ENCODE peak calls at places on chromosomes 1 and 21, in eight cellular contexts. One of them, this sample, is unnamed.
A peak's percentile ranks its signal among the peaks of the same experiment; 100 is the strongest.

GRCh38 chr21:45280969-45281368 is 6.7 kb downstream of the POFUT2 start:
- DNase-seq in endothelial cell of umbilical vein: no peak
- DNase-seq in transverse colon: no peak
- DNase-seq in mammary epithelial cell: no peak
- DNase-seq in CD8-positive, alpha-beta T cell: no peak
- DNase-seq in ascending aorta: peak; percentile 50
- DNase-seq in upper lobe of right lung: peak; percentile 19
- DNase-seq in bronchial epithelial cell: no peak
- DNase-seq in this sample: no peak

GRCh38 chr1:43549921-43550597 is 19.4 kb downstream of the PTPRF start:
- DNase-seq in bronchial epithelial cell: peak; percentile 96
- DNase-seq in transverse colon: peak; percentile 92
- DNase-seq in mammary epithelial cell: peak; percentile 96
- DNase-seq in endothelial cell of umbilical vein: no peak
- DNase-seq in upper lobe of right lung: peak; percentile 94
- DNase-seq in CD8-positive, alpha-beta T cell: no peak
- DNase-seq in ascending aorta: no peak
- DNase-seq in this sample: no peak

GRCh38 chr1:3293563-3294080 is 160.8 kb upstream of the ARHGEF16 start:
- DNase-seq in mammary epithelial cell: no peak
- DNase-seq in CD8-positive, alpha-beta T cell: no peak
- DNase-seq in ascending aorta: no peak
- DNase-seq in bronchial epithelial cell: no peak
- DNase-seq in endothelial cell of umbilical vein: no peak
- DNase-seq in transverse colon: no peak
- DNase-seq in upper lobe of right lung: no peak
- DNase-seq in this sample: no peak

GRCh38 chr1:109468903-109469302 is 2.6 kb downstream of the SYPL2 start:
- DNase-seq in upper lobe of right lung: no peak
- DNase-seq in transverse colon: no peak
- DNase-seq in endothelial cell of umbilical vein: no peak
- DNase-seq in bronchial epithelial cell: no peak
- DNase-seq in ascending aorta: no peak
- DNase-seq in mammary epithelial cell: no peak
- DNase-seq in CD8-positive, alpha-beta T cell: no peak
- DNase-seq in this sample: no peak

GRCh38 chr1:172219966-172220365 is 200.5 kb upstream of the C1orf105 start:
- DNase-seq in CD8-positive, alpha-beta T cell: no peak
- DNase-seq in bronchial epithelial cell: no peak
- DNase-seq in ascending aorta: no peak
- DNase-seq in mammary epithelial cell: no peak
- DNase-seq in transverse colon: no peak
- DNase-seq in endothelial cell of umbilical vein: no peak
- DNase-seq in upper lobe of right lung: no peak
- DNase-seq in this sample: no peak

GRCh38 chr1:19764848-19765247 is 34.9 kb downstream of the TMCO4 start:
- DNase-seq in mammary epithelial cell: no peak
- DNase-seq in upper lobe of right lung: no peak
- DNase-seq in bronchial epithelial cell: peak; percentile 61
- DNase-seq in ascending aorta: no peak
- DNase-seq in endothelial cell of umbilical vein: no peak
- DNase-seq in CD8-positive, alpha-beta T cell: no peak
- DNase-seq in transverse colon: no peak
- DNase-seq in this sample: no peak

GRCh38 chr21:45324430-45325205 is 36.9 kb upstream of the POFUT2 start:
- DNase-seq in ascending aorta: no peak
- DNase-seq in CD8-positive, alpha-beta T cell: no peak
- DNase-seq in upper lobe of right lung: peak; percentile 67
- DNase-seq in mammary epithelial cell: no peak
- DNase-seq in bronchial epithelial cell: no peak
- DNase-seq in endothelial cell of umbilical vein: no peak
- DNase-seq in transverse colon: no peak
- DNase-seq in this sample: no peak

GRCh38 chr1:83113686-83114085 is 885.2 kb downstream of the TTLL7 start:
- DNase-seq in CD8-positive, alpha-beta T cell: no peak
- DNase-seq in transverse colon: no peak
- DNase-seq in endothelial cell of umbilical vein: no peak
- DNase-seq in bronchial epithelial cell: no peak
- DNase-seq in ascending aorta: no peak
- DNase-seq in mammary epithelial cell: no peak
- DNase-seq in upper lobe of right lung: no peak
- DNase-seq in this sample: no peak

GRCh38 chr1:47991187-47991586 is 6.0 kb downstream of the TRABD2B start:
- DNase-seq in endothelial cell of umbilical vein: no peak
- DNase-seq in upper lobe of right lung: no peak
- DNase-seq in CD8-positive, alpha-beta T cell: no peak
- DNase-seq in transverse colon: no peak
- DNase-seq in mammary epithelial cell: peak; percentile 63
- DNase-seq in bronchial epithelial cell: peak; percentile 82
- DNase-seq in ascending aorta: no peak
- DNase-seq in this sample: no peak

GRCh38 chr1:213082778-213083445 is 31.9 kb downstream of the RPS6KC1 start:
- DNase-seq in upper lobe of right lung: no peak
- DNase-seq in transverse colon: no peak
- DNase-seq in CD8-positive, alpha-beta T cell: no peak
- DNase-seq in mammary epithelial cell: peak; percentile 52
- DNase-seq in bronchial epithelial cell: peak; percentile 30
- DNase-seq in ascending aorta: no peak
- DNase-seq in endothelial cell of umbilical vein: no peak
- DNase-seq in this sample: no peak

GRCh38 chr1:162612606-162613400 is 19.5 kb upstream of the DDR2 start:
- DNase-seq in upper lobe of right lung: no peak
- DNase-seq in CD8-positive, alpha-beta T cell: no peak
- DNase-seq in mammary epithelial cell: no peak
- DNase-seq in transverse colon: no peak
- DNase-seq in endothelial cell of umbilical vein: peak; percentile 33
- DNase-seq in ascending aorta: no peak
- DNase-seq in bronchial epithelial cell: no peak
- DNase-seq in this sample: no peak

GRCh38 chr1:200154069-200154767 is 126.7 kb downstream of the NR5A2 start:
- DNase-seq in endothelial cell of umbilical vein: peak; percentile 94
- DNase-seq in bronchial epithelial cell: peak; percentile 79
- DNase-seq in mammary epithelial cell: peak; percentile 23
- DNase-seq in CD8-positive, alpha-beta T cell: peak; percentile 44
- DNase-seq in ascending aorta: no peak
- DNase-seq in upper lobe of right lung: no peak
- DNase-seq in transverse colon: peak; percentile 17
- DNase-seq in this sample: no peak

GRCh38 chr1:160708821-160709220 is 2.8 kb downstream of the CD48 start:
- DNase-seq in ascending aorta: no peak
- DNase-seq in mammary epithelial cell: no peak
- DNase-seq in endothelial cell of umbilical vein: no peak
- DNase-seq in transverse colon: no peak
- DNase-seq in bronchial epithelial cell: no peak
- DNase-seq in upper lobe of right lung: no peak
- DNase-seq in CD8-positive, alpha-beta T cell: no peak
- DNase-seq in this sample: no peak

GRCh38 chr1:244011251-244011650 is 39.8 kb upstream of the ZBTB18 start:
- DNase-seq in CD8-positive, alpha-beta T cell: no peak
- DNase-seq in ascending aorta: no peak
- DNase-seq in bronchial epithelial cell: no peak
- DNase-seq in upper lobe of right lung: no peak
- DNase-seq in mammary epithelial cell: no peak
- DNase-seq in transverse colon: no peak
- DNase-seq in endothelial cell of umbilical vein: peak; percentile 77
- DNase-seq in this sample: peak; percentile 2

GRCh38 chr21:42850866-42851391 is 28.4 kb downstream of the WDR4 start:
- DNase-seq in mammary epithelial cell: no peak
- DNase-seq in bronchial epithelial cell: no peak
- DNase-seq in endothelial cell of umbilical vein: no peak
- DNase-seq in upper lobe of right lung: peak; percentile 72
- DNase-seq in CD8-positive, alpha-beta T cell: no peak
- DNase-seq in ascending aorta: no peak
- DNase-seq in transverse colon: no peak
- DNase-seq in this sample: no peak

GRCh38 chr1:61474963-61475362 is 250.0 kb downstream of the TM2D1 start:
- DNase-seq in upper lobe of right lung: no peak
- DNase-seq in bronchial epithelial cell: no peak
- DNase-seq in ascending aorta: no peak
- DNase-seq in CD8-positive, alpha-beta T cell: no peak
- DNase-seq in mammary epithelial cell: no peak
- DNase-seq in transverse colon: no peak
- DNase-seq in endothelial cell of umbilical vein: no peak
- DNase-seq in this sample: no peak

GRCh38 chr1:52825868-52826267 is 16.7 kb upstream of the ZYG11A start:
- DNase-seq in upper lobe of right lung: no peak
- DNase-seq in endothelial cell of umbilical vein: peak; percentile 25
- DNase-seq in ascending aorta: no peak
- DNase-seq in mammary epithelial cell: no peak
- DNase-seq in transverse colon: no peak
- DNase-seq in CD8-positive, alpha-beta T cell: no peak
- DNase-seq in bronchial epithelial cell: peak; percentile 34
- DNase-seq in this sample: no peak

GRCh38 chr1:26067432-26067911 is at the start of gene TRIM63:
- DNase-seq in bronchial epithelial cell: no peak
- DNase-seq in ascending aorta: no peak
- DNase-seq in upper lobe of right lung: no peak
- DNase-seq in transverse colon: no peak
- DNase-seq in mammary epithelial cell: no peak
- DNase-seq in endothelial cell of umbilical vein: no peak
- DNase-seq in CD8-positive, alpha-beta T cell: no peak
- DNase-seq in this sample: no peak
- H3K4me3 ChIP-seq in bronchial epithelial cell: no peak within 1 kb of the TSS
- H3K4me3 ChIP-seq in ascending aorta: no peak within 1 kb of the TSS
- H3K4me3 ChIP-seq in upper lobe of right lung: no peak within 1 kb of the TSS
- H3K4me3 ChIP-seq in transverse colon: no peak within 1 kb of the TSS
- H3K4me3 ChIP-seq in mammary epithelial cell: no peak within 1 kb of the TSS
- H3K4me3 ChIP-seq in endothelial cell of umbilical vein: no peak within 1 kb of the TSS
- H3K4me3 ChIP-seq in CD8-positive, alpha-beta T cell: no peak within 1 kb of the TSS
- H3K4me3 ChIP-seq in this sample: no peak within 1 kb of the TSS

GRCh38 chr1:30374400-30375070 is 348.9 kb downstream of the MATN1 start:
- DNase-seq in transverse colon: no peak
- DNase-seq in mammary epithelial cell: no peak
- DNase-seq in upper lobe of right lung: peak; percentile 47
- DNase-seq in endothelial cell of umbilical vein: no peak
- DNase-seq in bronchial epithelial cell: no peak
- DNase-seq in ascending aorta: peak; percentile 46
- DNase-seq in CD8-positive, alpha-beta T cell: no peak
- DNase-seq in this sample: no peak

GRCh38 chr1:30375156-30375555 is 348.2 kb downstream of the MATN1 start:
- DNase-seq in ascending aorta: no peak
- DNase-seq in endothelial cell of umbilical vein: no peak
- DNase-seq in bronchial epithelial cell: no peak
- DNase-seq in mammary epithelial cell: no peak
- DNase-seq in CD8-positive, alpha-beta T cell: no peak
- DNase-seq in upper lobe of right lung: peak; percentile 36
- DNase-seq in transverse colon: no peak
- DNase-seq in this sample: no peak

GRCh38 chr1:30372792-30373433 is 350.5 kb downstream of the MATN1 start:
- DNase-seq in CD8-positive, alpha-beta T cell: no peak
- DNase-seq in bronchial epithelial cell: no peak
- DNase-seq in upper lobe of right lung: no peak
- DNase-seq in endothelial cell of umbilical vein: no peak
- DNase-seq in transverse colon: no peak
- DNase-seq in mammary epithelial cell: peak; percentile 11
- DNase-seq in ascending aorta: no peak
- DNase-seq in this sample: no peak

GRCh38 chr1:30371888-30372791 is 351.2 kb downstream of the MATN1 start:
- DNase-seq in transverse colon: no peak
- DNase-seq in endothelial cell of umbilical vein: no peak
- DNase-seq in bronchial epithelial cell: no peak
- DNase-seq in mammary epithelial cell: no peak
- DNase-seq in ascending aorta: no peak
- DNase-seq in CD8-positive, alpha-beta T cell: no peak
- DNase-seq in upper lobe of right lung: no peak
- DNase-seq in this sample: no peak

DNA sequence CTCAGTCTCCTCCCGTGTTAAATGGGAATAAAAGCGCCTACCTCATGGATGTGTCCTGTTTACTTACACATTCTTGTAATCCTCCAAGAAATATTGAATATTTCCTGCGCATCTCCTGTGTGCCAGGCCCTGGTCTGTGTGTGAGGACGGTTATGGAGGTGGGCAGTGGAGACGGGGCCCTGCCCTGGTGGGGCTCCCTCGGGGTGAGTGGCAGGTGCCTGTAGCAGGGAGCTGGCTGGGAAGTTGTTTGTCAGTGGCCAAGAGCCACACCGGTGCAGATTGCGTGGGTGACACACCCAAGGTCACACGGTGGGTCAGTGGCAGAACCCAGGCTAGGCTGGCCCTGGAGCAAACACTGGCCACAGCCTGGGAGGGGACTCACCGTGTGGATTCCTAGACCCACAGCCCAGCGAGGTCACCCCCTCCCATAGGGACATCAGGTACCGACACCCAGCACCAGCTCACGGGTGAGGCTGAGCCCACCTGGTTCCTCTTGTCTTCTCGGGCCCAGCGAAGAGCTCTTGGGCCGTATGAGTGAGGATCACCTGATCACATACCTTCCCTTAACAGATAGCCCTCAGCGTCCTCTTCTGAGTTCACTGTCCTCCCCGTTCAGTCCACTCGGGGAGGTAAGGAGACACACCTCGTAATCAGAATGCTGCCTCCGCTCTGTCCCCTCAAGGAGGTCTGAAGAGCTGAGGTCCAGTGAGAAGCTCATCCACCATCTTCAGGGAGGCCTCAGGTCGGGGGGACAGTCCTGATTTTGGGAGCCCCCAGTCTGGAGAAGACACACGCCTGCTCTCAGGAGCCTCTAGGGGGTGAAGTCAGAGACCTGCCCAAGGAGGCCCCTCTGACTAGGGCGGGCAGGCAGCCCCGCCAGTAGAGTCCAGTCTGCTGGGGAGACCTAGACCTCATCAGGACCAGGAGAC is 349.6 kb downstream of the MATN1 start:
- DNase-seq in mammary epithelial cell: no peak
- DNase-seq in transverse colon: no peak
- DNase-seq in ascending aorta: no peak
- DNase-seq in endothelial cell of umbilical vein: no peak
- DNase-seq in bronchial epithelial cell: no peak
- DNase-seq in CD8-positive, alpha-beta T cell: no peak
- DNase-seq in upper lobe of right lung: peak; percentile 47
- DNase-seq in this sample: no peak
- TF ChIP-seq CTCF in mammary epithelial cell: no peak
- TF ChIP-seq CTCF in transverse colon: no peak
- TF ChIP-seq CTCF in ascending aorta: no peak
- TF ChIP-seq CTCF in endothelial cell of umbilical vein: no peak
- TF ChIP-seq CTCF in bronchial epithelial cell: no peak
- TF ChIP-seq CTCF in CD8-positive, alpha-beta T cell: no peak
- TF ChIP-seq CTCF in upper lobe of right lung: no peak
- TF ChIP-seq CTCF in this sample: no peak

GRCh38 chr1:117964290-117965038 is 34.9 kb downstream of the WDR3 start:
- DNase-seq in endothelial cell of umbilical vein: peak; percentile 50
- DNase-seq in transverse colon: no peak
- DNase-seq in upper lobe of right lung: no peak
- DNase-seq in ascending aorta: no peak
- DNase-seq in mammary epithelial cell: no peak
- DNase-seq in bronchial epithelial cell: no peak
- DNase-seq in CD8-positive, alpha-beta T cell: no peak
- DNase-seq in this sample: no peak

GRCh38 chr1:117959364-117959763 is 29.8 kb downstream of the WDR3 start:
- DNase-seq in upper lobe of right lung: no peak
- DNase-seq in mammary epithelial cell: no peak
- DNase-seq in endothelial cell of umbilical vein: no peak
- DNase-seq in ascending aorta: no peak
- DNase-seq in CD8-positive, alpha-beta T cell: no peak
- DNase-seq in transverse colon: no peak
- DNase-seq in bronchial epithelial cell: no peak
- DNase-seq in this sample: peak; percentile 43
- H3K36me3 ChIP-seq in upper lobe of right lung: peaks cover 72% of the 10 kb centered on the region
- H3K36me3 ChIP-seq in mammary epithelial cell: peaks cover 43% of the 10 kb centered on the region
- H3K36me3 ChIP-seq in endothelial cell of umbilical vein: peaks cover 4% of the 10 kb centered on the region
- H3K36me3 ChIP-seq in ascending aorta: peaks cover 40% of the 10 kb centered on the region
- H3K36me3 ChIP-seq in CD8-positive, alpha-beta T cell: peaks cover 25% of the 10 kb centered on the region
- H3K36me3 ChIP-seq in transverse colon: peaks cover 48% of the 10 kb centered on the region
- H3K36me3 ChIP-seq in bronchial epithelial cell: peaks cover 8% of the 10 kb centered on the region
- H3K36me3 ChIP-seq in this sample: peaks cover 3% of the 10 kb centered on the region

GRCh38 chr1:230085178-230085515 is 18.1 kb downstream of the GALNT2 start:
- DNase-seq in upper lobe of right lung: no peak
- DNase-seq in bronchial epithelial cell: no peak
- DNase-seq in CD8-positive, alpha-beta T cell: no peak
- DNase-seq in transverse colon: no peak
- DNase-seq in mammary epithelial cell: peak; percentile 67
- DNase-seq in ascending aorta: no peak
- DNase-seq in endothelial cell of umbilical vein: no peak
- DNase-seq in this sample: no peak
- H3K4me3 ChIP-seq in upper lobe of right lung: no peak overlapping the region
- H3K4me3 ChIP-seq in bronchial epithelial cell: no peak overlapping the region
- H3K4me3 ChIP-seq in CD8-positive, alpha-beta T cell: no peak overlapping the region
- H3K4me3 ChIP-seq in transverse colon: no peak overlapping the region
- H3K4me3 ChIP-seq in mammary epithelial cell: peak overlapping the region; percentile 9
- H3K4me3 ChIP-seq in ascending aorta: no peak overlapping the region
- H3K4me3 ChIP-seq in endothelial cell of umbilical vein: no peak overlapping the region
- H3K4me3 ChIP-seq in this sample: no peak overlapping the region